ENCODE peak calls at places on chromosomes 11 and 22, in seven cellular contexts. W, R, E, I, X, H and D are unnamed samples.

GRCh38 chr11:82939456-82939855 is 37.9 kb downstream of the DDIAS start:
- DNase-seq in E (no peak), H (no peak), X (no peak), I (no peak), R (no peak), W (no peak), D (no peak)

GRCh38 chr11:68551223-68551622 is 90.7 kb downstream of the PPP6R3 start:
- DNase-seq in I (no peak), W (no peak), R (no peak), H (no peak), E (no peak), X (no peak), D (no peak)

GRCh38 chr22:46547179-46547882 is 9.9 kb upstream of the CELSR1 start:
- DNase-seq in H (no peak), W (no peak), E (no peak), I (no peak), X (peak; percentile 89), R (no peak), D (no peak)

GRCh38 chr11:2587132-2587930 is 112.5 kb downstream of the KCNQ1OT1 start:
- DNase-seq in W (no peak), X (no peak), E (no peak), I (no peak), H (no peak), R (no peak), D (no peak)

GRCh38 chr22:33579448-33580093 is 340.7 kb downstream of the LARGE1 start:
- DNase-seq in R (no peak), H (peak; percentile 1), I (no peak), E (no peak), X (peak; percentile 20), W (peak; percentile 88), D (no peak)

GRCh38 chr11:114059278-114059983 is at the start of gene ZBTB16:
- DNase-seq in X (no peak), I (peak; percentile 58), E (no peak), W (peak; percentile 79), H (no peak), R (no peak), D (peak; percentile 56)

GRCh38 chr11:45927332-45927683 is 4.9 kb downstream of the LARGE2 start:
- DNase-seq in W (no peak), R (no peak), H (no peak), E (no peak), I (no peak), X (no peak), D (no peak)

GRCh38 chr11:91296628-91297027 is 928.0 kb upstream of the FAT3 start:
- DNase-seq in E (no peak), W (no peak), I (no peak), R (no peak), X (no peak), H (no peak), D (no peak)

GRCh38 chr22:50436841-50437341 is 37.9 kb downstream of the SBF1 start:
- DNase-seq in I (no peak), R (no peak), W (no peak), E (no peak), H (no peak), X (no peak), D (no peak)

GRCh38 chr22:32020117-32020516 is 22.9 kb upstream of the SLC5A1 start:
- DNase-seq in X (peak; percentile 91), I (no peak), H (peak; percentile 51), W (no peak), R (no peak), E (no peak), D (no peak)

GRCh38 chr22:22555596-22555995 is 3.5 kb downstream of the PRAME start:
- DNase-seq in E (no peak), I (no peak), W (no peak), X (no peak), H (no peak), R (no peak), D (no peak)

GRCh38 chr22:30016596-30016995 is 63.7 kb upstream of the HORMAD2 start:
- DNase-seq in H (no peak), I (no peak), X (peak; percentile 51), E (no peak), W (no peak), R (no peak), D (no peak)

GRCh38 chr11:77442394-77443053 is 31.4 kb downstream of the PAK1 start:
- DNase-seq in R (no peak), E (no peak), X (no peak), I (no peak), W (no peak), H (no peak), D (no peak)

GRCh38 chr22:40723396-40723933 is 44.2 kb downstream of the MCHR1 start:
- DNase-seq in E (no peak), R (no peak), X (no peak), W (peak; percentile 53), I (no peak), H (no peak), D (no peak)

GRCh38 chr11:86418929-86419328 is 44.2 kb downstream of the CCDC81 start:
- DNase-seq in I (no peak), X (no peak), E (no peak), W (peak; percentile 36), R (no peak), H (no peak), D (no peak)

GRCh38 chr22:38467904-38468760 is at the start of gene KDELR3:
- DNase-seq in H (peak; percentile 15), R (no peak), W (peak; percentile 53), E (no peak), X (peak; percentile 76), I (no peak), D (no peak)

GRCh38 chr22:39434721-39435120 is 22.1 kb upstream of the MGAT3 start:
- DNase-seq in I (no peak), X (no peak), E (no peak), H (no peak), R (no peak), W (no peak), D (no peak)

DNA sequence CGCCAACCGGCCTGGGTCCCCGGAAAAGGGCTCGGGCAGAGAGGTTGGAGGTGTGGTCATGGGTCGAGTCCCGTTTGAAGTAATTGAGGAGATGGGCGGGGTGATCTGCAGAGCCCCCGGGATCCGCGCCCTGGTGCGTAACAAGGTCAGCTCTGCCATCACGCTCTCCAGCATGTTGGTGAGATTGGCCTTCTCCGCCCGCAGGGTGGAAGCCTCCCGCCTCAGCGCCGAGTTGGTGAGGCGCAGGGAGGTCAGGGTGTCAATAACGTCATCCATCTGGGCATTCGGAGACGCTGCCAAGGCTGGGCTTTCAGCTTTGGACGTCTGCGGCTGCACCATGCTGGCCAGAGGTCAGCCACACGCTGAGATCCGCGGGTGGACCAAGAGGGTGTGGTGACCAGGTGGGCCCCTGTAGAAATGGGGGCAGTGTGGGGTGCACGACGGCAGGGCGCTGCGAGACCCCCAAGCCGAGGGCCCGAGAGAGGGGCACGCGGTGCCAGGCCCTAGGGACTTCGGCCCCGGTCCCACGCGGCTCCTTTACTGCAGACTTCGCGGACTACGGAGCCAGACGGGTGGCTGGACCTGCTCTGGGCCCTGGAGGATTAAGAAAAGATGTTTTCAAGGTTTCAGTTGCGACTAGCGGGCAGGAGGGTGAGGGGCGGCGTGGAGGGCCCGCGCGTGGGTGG is 672 bp downstream of the RTL6 start:
- DNase-seq in I (no peak), W (peak; percentile 5), E (no peak), H (no peak), R (no peak), X (peak; percentile 27), D (no peak)
- H3K27ac ChIP-seq in I (peak overlapping the region; percentile 80), W (no peak overlapping the region), E (peak overlapping the region; percentile 63), H (peak overlapping the region; percentile 90), R (peak overlapping the region; percentile 81), X (peak overlapping the region; percentile 90), D (peak overlapping the region; percentile 68)

GRCh38 chr11:94727766-94728165 is 40.4 kb upstream of the AMOTL1 start:
- DNase-seq in R (no peak), E (no peak), W (no peak), X (no peak), H (no peak), I (no peak), D (no peak)

GRCh38 chr11:94728541-94728940 is 39.6 kb upstream of the AMOTL1 start:
- DNase-seq in W (no peak), X (peak; percentile 85), H (no peak), E (no peak), I (no peak), R (no peak), D (no peak)

GRCh38 chr11:94731921-94732601 is 36.1 kb upstream of the AMOTL1 start:
- DNase-seq in W (peak; percentile 86), X (peak; percentile 74), R (no peak), I (no peak), E (no peak), H (no peak), D (no peak)

GRCh38 chr11:94729352-94729751 is 38.8 kb upstream of the AMOTL1 start:
- DNase-seq in R (no peak), W (no peak), E (no peak), X (no peak), H (no peak), I (no peak), D (no peak)

DNA sequence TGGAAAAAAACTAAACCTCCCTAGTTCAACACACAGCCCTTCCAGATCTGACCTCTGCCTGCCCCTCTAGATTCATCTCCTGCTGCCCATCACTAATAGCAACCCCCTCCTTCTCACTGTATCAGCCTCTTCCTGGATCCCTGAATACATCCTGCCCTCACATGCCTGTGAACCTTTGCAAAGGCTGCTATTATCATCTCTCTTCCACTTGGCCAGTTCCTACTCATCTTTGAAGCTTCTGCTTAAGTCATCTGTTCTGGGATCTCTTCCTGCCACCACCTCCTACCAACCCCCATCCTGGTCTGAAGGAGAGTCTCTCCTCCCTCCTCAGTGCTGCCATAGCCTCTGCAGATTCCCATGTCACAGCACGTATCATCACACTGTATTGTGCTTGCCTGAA is 38.0 kb upstream of the AMOTL1 start:
- DNase-seq in R (no peak), X (no peak), H (no peak), I (no peak), W (no peak), E (no peak), D (no peak)
- H3K4me1 ChIP-seq in R (no peaks in the 10 kb centered on the region), X (peaks cover 10% of the 10 kb centered on the region), H (peaks cover 29% of the 10 kb centered on the region), I (no peaks in the 10 kb centered on the region), W (peaks cover 23% of the 10 kb centered on the region), E (peaks cover 42% of the 10 kb centered on the region), D (no peaks in the 10 kb centered on the region)

DNA sequence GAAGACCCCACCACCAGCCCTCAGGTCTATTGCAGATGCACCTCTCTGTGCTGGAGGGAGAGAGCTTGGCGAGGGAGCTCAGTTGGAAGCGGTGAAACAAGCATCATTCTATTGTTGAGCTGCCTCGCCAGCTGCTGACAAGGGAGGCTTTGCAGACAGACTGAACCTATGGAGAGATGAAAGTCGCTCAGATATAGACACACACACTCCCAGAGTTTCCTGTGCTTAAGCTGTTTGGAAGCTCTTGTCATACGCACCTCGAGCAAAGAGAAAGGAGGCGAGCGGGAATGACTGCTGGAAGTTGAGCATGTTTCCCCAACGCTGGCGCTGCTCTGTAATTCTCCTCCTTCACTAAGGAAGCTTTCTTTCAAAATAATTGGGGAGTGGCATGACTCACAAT is 126.1 kb downstream of the TRIM29 start:
- DNase-seq in W (no peak), X (no peak), I (no peak), R (no peak), E (no peak), H (no peak), D (no peak)
- H3K27ac ChIP-seq in W (no peak overlapping the region), X (no peak overlapping the region), I (no peak overlapping the region), R (no peak overlapping the region), E (peak overlapping the region; percentile 71), H (no peak overlapping the region), D (no peak overlapping the region)

DNA sequence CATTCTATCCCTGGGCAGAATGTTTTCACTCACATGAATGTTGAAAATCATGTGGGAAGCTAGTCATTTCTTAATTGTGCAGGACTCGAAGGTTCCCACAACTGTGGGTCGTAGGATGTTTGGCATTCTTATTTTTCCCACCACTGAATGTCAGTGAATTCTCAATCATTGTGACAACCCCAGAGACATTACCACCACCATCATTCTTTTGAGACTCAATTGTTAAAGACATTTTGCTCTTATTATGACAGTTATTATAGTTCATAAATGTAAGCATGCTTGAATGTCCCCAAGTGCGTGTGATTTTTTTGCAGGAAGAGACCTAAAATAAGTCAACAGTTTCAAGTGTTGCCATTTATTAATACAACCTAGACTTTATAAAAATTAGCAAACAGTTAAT is 19.0 kb downstream of the PACS1 start:
- DNase-seq in X (no peak), W (no peak), E (no peak), R (no peak), I (no peak), H (no peak), D (no peak)
- H3K4me1 ChIP-seq in X (no peaks in the 10 kb centered on the region), W (no peaks in the 10 kb centered on the region), E (peaks cover 18% of the 10 kb centered on the region), R (peaks cover 50% of the 10 kb centered on the region), I (peaks cover 54% of the 10 kb centered on the region), H (peaks cover 2% of the 10 kb centered on the region), D (peaks cover 4% of the 10 kb centered on the region)